ENCODE peak calls at places on chromosomes 16 and 17, in nine cellular contexts. W is transverse colon, P is pancreas, F is cardiac fibroblast, Z is psoas muscle, B is H9, N is mammary epithelial cell, I is left ventricle myocardium inferior, R is dorsolateral prefrontal cortex. T is an unnamed sample.

GRCh38 chr17:50348522-50349240 is 2.8 kb downstream of the XYLT2 start:
- DNase-seq in W (no peak), P (no peak), F (peak), Z (no peak), B (peak), N (peak), I (no peak), R (no peak), T (no peak)

GRCh38 chr17:57832711-57833596 is 16.9 kb downstream of the MRPS23 start:
- DNase-seq in W (peak), P (peak), F (peak), Z (peak), B (peak), N (peak), I (peak), R (peak), T (peak)

GRCh38 chr16:89962754-89963498 is 14.4 kb downstream of the DEF8 start:
- DNase-seq in W (no peak), P (no peak), F (no peak), Z (no peak), B (no peak), N (no peak), I (no peak), R (no peak), T (no peak)

GRCh38 chr16:54296543-54296942 is 10.0 kb upstream of the IRX3 start:
- DNase-seq in W (no peak), P (no peak), F (no peak), Z (no peak), B (no peak), N (no peak), I (no peak), R (no peak), T (no peak)

GRCh38 chr17:16918443-16918842 is 53.5 kb downstream of the TNFRSF13B start:
- DNase-seq in W (peak), P (no peak), F (no peak), Z (no peak), B (no peak), N (no peak), I (no peak), R (no peak), T (no peak)

GRCh38 chr17:81339180-81339501 is 44.0 kb upstream of the SLC38A10 start:
- DNase-seq in W (peak), P (no peak), F (no peak), Z (no peak), B (no peak), N (no peak), I (no peak), R (no peak), T (no peak)

GRCh38 chr16:87921236-87921773 is 15.0 kb downstream of the CA5A start:
- DNase-seq in W (no peak), P (peak), F (no peak), Z (no peak), B (no peak), N (no peak), I (no peak), R (no peak), T (no peak)

GRCh38 chr17:20266806-20267458 is 200.4 kb downstream of the LGALS9B start:
- DNase-seq in W (no peak), P (no peak), F (peak), Z (no peak), B (no peak), N (peak), I (no peak), R (no peak), T (no peak)

GRCh38 chr17:73057196-73057595 is 35.3 kb downstream of the SLC39A11 start:
- DNase-seq in W (no peak), P (no peak), F (no peak), Z (no peak), B (no peak), N (no peak), I (no peak), R (no peak), T (no peak)

GRCh38 chr17:50406578-50406977 is 9.3 kb upstream of the LRRC59 start:
- DNase-seq in W (no peak), P (no peak), F (no peak), Z (no peak), B (no peak), N (no peak), I (no peak), R (no peak), T (no peak)

GRCh38 chr17:68593331-68593710 is 7.8 kb downstream of the FAM20A start:
- DNase-seq in W (no peak), P (no peak), F (peak), Z (no peak), B (no peak), N (no peak), I (no peak), R (no peak), T (no peak)

GRCh38 chr16:74463888-74464287 is 42.6 kb upstream of the CLEC18B start:
- DNase-seq in W (no peak), P (no peak), F (no peak), Z (no peak), B (no peak), N (no peak), I (no peak), R (no peak), T (no peak)

GRCh38 chr16:30069575-30070462 is 4.3 kb downstream of the ALDOA start:
- DNase-seq in W (no peak), P (peak), F (peak), Z (peak), B (no peak), N (no peak), I (peak), R (no peak), T (no peak)

GRCh38 chr17:38920374-38921291 is 4.8 kb upstream of the LASP1NB start:
- DNase-seq in W (no peak), P (peak), F (no peak), Z (no peak), B (no peak), N (no peak), I (no peak), R (peak), T (no peak)

GRCh38 chr17:38919316-38920078 is 5.9 kb upstream of the LASP1NB start:
- DNase-seq in W (no peak), P (peak), F (no peak), Z (no peak), B (no peak), N (no peak), I (no peak), R (peak), T (no peak)

GRCh38 chr17:38921756-38922411 is 3.5 kb upstream of the LASP1NB start:
- DNase-seq in W (no peak), P (peak), F (no peak), Z (no peak), B (no peak), N (no peak), I (no peak), R (peak), T (no peak)

GRCh38 chr17:38925263-38925995 is at the start of gene LASP1NB:
- DNase-seq in W (no peak), P (peak), F (peak), Z (peak), B (peak), N (no peak), I (no peak), R (peak), T (no peak)

DNA sequence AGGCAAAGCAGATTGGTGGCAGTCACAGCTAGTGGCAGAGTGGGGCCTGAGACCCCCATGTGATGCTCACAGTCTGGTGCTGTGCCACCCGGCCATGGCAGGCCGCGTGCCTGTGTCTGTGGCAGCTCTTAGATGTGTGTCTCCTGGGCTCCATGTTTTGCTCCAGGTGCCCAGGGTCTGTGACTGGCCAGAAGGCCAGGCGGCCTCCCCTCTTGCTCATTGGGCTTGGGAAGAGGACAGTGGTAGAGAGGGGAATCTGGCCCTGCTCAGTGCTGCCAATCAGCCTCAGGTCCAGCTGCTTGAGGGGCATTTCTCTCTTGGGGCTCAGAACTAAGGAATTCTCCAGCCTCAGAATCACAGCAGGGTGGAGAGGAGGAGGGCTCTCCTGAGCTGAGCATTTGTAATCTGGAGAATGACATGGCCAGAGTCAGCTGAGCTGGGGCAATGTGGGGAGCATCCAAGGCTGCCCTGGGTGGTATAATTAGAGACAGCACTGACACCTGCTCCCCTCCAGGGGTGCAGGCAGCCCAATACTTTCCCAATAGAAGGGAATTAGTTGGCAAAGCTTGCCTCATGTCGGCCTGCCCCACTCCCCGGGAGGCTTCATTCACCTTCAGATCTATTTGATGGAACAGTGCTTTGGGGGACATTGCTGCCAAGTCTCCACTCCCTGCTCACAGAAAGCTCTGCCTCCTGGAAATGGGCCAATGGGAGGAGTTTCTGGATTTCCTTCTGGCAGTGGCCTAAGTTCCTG is 2.7 kb upstream of the LASP1NB start:
- DNase-seq in W (peak), P (peak), F (peak), Z (peak), B (peak), N (peak), I (no peak), R (peak), T (peak)
- TF ChIP-seq CTCF in W (no peak), P (no peak), F (no peak), Z (no peak), B (no peak), N (peak), I (peak), R (no peak), T (no peak)

GRCh38 chr17:744937-745336 is 7.1 kb downstream of the GEMIN4 start:
- DNase-seq in W (no peak), P (no peak), F (no peak), Z (no peak), B (no peak), N (no peak), I (no peak), R (no peak), T (no peak)
- TF ChIP-seq CTCF in W (no peak), P (no peak), F (no peak), Z (no peak), B (no peak), N (no peak), I (no peak), R (no peak), T (no peak)

GRCh38 chr17:77957869-77958715 is at the start of gene TNRC6C:
- DNase-seq in W (peak), P (peak), F (peak), Z (peak), B (peak), N (peak), I (peak), R (peak), T (peak)
- TF ChIP-seq CTCF in W (peak), P (no peak), F (no peak), Z (peak), B (peak), N (no peak), I (peak), R (no peak), T (peak)

GRCh38 chr17:13640559-13640958 is 38.8 kb upstream of the HS3ST3A1 start:
- DNase-seq in W (no peak), P (no peak), F (no peak), Z (no peak), B (no peak), N (no peak), I (no peak), R (no peak), T (no peak)

GRCh38 chr17:13642188-13642587 is 40.5 kb upstream of the HS3ST3A1 start:
- DNase-seq in W (no peak), P (no peak), F (peak), Z (no peak), B (no peak), N (no peak), I (no peak), R (no peak), T (no peak)

GRCh38 chr17:13635951-13636350 is 34.2 kb upstream of the HS3ST3A1 start:
- DNase-seq in W (no peak), P (no peak), F (peak), Z (no peak), B (no peak), N (no peak), I (no peak), R (no peak), T (no peak)

GRCh38 chr17:13643196-13643595 is 41.5 kb upstream of the HS3ST3A1 start:
- DNase-seq in W (no peak), P (no peak), F (no peak), Z (no peak), B (peak), N (no peak), I (no peak), R (no peak), T (no peak)

GRCh38 chr17:13638855-13639458 is 37.2 kb upstream of the HS3ST3A1 start:
- DNase-seq in W (no peak), P (peak), F (peak), Z (no peak), B (peak), N (no peak), I (no peak), R (no peak), T (no peak)
- TF ChIP-seq CTCF in W (no peak), P (no peak), F (no peak), Z (no peak), B (no peak), N (no peak), I (no peak), R (no peak), T (no peak)

GRCh38 chr16:57652695-57653471 is 15.2 kb upstream of the ADGRG3 start:
- DNase-seq in W (no peak), P (no peak), F (no peak), Z (no peak), B (no peak), N (no peak), I (no peak), R (no peak), T (no peak)
- TF ChIP-seq CTCF in W (no peak), P (no peak), F (no peak), Z (no peak), B (no peak), N (no peak), I (no peak), R (no peak), T (no peak)

GRCh38 chr17:75267403-75268232 is 3.4 kb downstream of the MIF4GD start:
- DNase-seq in W (peak), P (no peak), F (no peak), Z (peak), B (peak), N (no peak), I (no peak), R (no peak), T (peak)
- TF ChIP-seq CTCF in W (peak), P (no peak), F (no peak), Z (no peak), B (peak), N (no peak), I (no peak), R (no peak), T (no peak)

DNA sequence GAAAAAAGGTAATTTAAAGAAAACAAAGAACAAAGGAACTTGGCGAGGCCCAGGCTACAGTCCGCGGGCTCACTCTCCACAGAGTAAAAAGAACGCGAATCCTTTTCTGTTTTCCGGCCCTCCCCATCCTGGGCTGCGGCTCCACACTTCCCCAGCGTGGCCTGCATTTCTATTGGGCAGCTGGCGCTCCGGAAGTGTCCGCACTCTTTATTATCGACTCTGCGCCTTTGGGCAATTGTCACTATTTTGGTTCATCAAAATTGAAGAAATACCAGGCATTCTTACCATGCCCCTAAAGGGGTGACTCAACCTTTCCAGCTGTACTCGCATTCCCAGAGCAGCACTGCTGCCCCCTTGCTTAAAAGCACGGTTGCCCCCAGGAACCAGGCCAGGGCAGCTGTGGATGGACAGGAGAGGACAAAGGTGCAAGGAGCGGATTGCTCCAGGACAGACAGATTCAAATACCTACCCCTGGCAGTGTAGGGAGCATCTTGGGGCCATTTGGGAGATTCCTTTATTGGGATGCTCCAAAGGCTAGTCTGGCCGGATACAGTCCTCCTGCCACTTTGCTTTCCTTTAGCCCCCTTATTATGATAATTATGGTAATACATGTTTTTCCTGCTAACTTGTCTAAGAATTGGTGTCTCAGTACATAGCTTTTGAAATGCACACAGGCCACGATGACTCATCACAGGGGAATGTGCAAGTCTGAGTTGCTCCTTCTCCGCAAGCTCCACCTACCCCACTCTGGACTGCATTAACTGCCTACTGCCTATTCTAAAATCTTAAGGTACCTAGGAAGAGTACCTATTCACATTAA is 985 bp upstream of the SLFN12 start:
- DNase-seq in W (peak), P (peak), F (peak), Z (no peak), B (peak), N (peak), I (peak), R (no peak), T (peak)
- TF ChIP-seq CTCF in W (no peak), P (no peak), F (peak), Z (no peak), B (peak), N (no peak), I (peak), R (no peak), T (peak)

DNA sequence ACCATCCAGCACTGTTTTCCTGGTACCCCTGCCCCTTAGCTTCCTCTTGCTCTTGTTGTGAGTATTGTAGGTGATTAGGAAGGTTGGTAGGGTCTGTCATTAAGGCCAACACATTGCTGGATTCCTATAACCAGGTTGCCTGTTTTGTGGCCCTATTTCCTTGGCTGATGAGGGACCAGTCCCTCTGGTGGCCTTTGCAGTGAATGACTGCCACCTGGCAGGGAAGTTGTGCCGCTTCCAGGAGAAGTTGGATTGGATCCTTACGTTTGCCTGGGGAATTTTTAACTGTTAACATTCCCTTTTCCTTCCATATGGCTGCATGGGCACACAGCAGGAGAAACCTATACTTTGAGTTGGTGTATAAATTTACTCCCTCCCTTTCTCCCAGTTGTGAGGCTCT is 32.4 kb downstream of the LCMT1 start:
- DNase-seq in W (peak), P (peak), F (no peak), Z (no peak), B (peak), N (no peak), I (no peak), R (no peak), T (no peak)
- TF ChIP-seq CTCF in W (peak), P (peak), F (peak), Z (peak), B (peak), N (peak), I (peak), R (peak), T (peak)

T was measured in endothelial cell of umbilical vein.